ENCODE peak calls at places on chromosomes 7 and 10, in ten cellular contexts. A is cardiac muscle cell, I is mammary epithelial cell, X is IMR-90, B is brain microvascular endothelial cell, E is esophagus squamous epithelium, H is choroid plexus epithelial cell, C is mucosa of descending colon, U is H9, N is keratinocyte. P is an unnamed sample.

GRCh38 chr7:107878636-107879035 is 12.3 kb upstream of the DLD start:
- DNase-seq in B (no peak), A (no peak), N (no peak), U (no peak), C (no peak), H (no peak), E (no peak), X (no peak), I (peak), P (no peak)

GRCh38 chr10:42868530-42868929 is 85.9 kb downstream of the BMS1 start:
- DNase-seq in B (no peak), C (no peak), I (no peak), H (no peak), X (no peak), N (no peak), U (no peak), E (no peak), A (no peak), P (no peak)

GRCh38 chr7:130071701-130072622 is 1.6 kb downstream of the KLHDC10 start:
- DNase-seq in N (peak), B (peak), H (peak), E (no peak), C (no peak), A (peak), U (peak), X (peak), I (peak), P (peak)

GRCh38 chr7:135391514-135391913 is 118.4 kb downstream of the CNOT4 start:
- DNase-seq in X (no peak), I (no peak), B (no peak), A (no peak), E (no peak), U (no peak), C (no peak), N (no peak), H (no peak), P (no peak)

GRCh38 chr10:6507311-6507710 is 72.8 kb downstream of the PRKCQ start:
- DNase-seq in C (no peak), H (no peak), A (no peak), N (no peak), B (no peak), X (no peak), U (no peak), I (no peak), E (no peak), P (no peak)

GRCh38 chr7:149861728-149862045 is 12.1 kb upstream of the ATP6V0E2 start:
- DNase-seq in H (no peak), I (no peak), A (no peak), X (no peak), E (no peak), U (no peak), B (no peak), C (no peak), N (no peak), P (no peak)

GRCh38 chr7:85178531-85179298 is 8.1 kb downstream of the SEMA3D start:
- DNase-seq in H (no peak), E (no peak), A (no peak), B (no peak), N (no peak), C (no peak), I (no peak), X (no peak), U (no peak), P (no peak)

GRCh38 chr10:15043674-15044073 is at the start of gene OLAH:
- DNase-seq in I (no peak), A (peak), H (peak), B (peak), E (no peak), X (no peak), N (no peak), C (no peak), U (no peak), P (no peak)

GRCh38 chr7:4712371-4713182 is 30.5 kb downstream of the FOXK1 start:
- DNase-seq in X (peak), I (no peak), C (no peak), U (no peak), E (no peak), A (no peak), B (peak), N (no peak), H (peak), P (no peak)

GRCh38 chr10:119962837-119963236 is 70.3 kb downstream of the SEC23IP start:
- DNase-seq in A (no peak), E (no peak), B (no peak), X (no peak), I (no peak), H (no peak), C (no peak), U (no peak), N (no peak), P (no peak)

GRCh38 chr7:97006146-97006950 is 995 bp downstream of the DLX6 start:
- DNase-seq in B (no peak), X (peak), U (peak), H (peak), A (peak), N (no peak), C (peak), I (peak), E (no peak), P (peak)

GRCh38 chr10:125662616-125663015 is 20.3 kb downstream of the TEX36 start:
- DNase-seq in H (peak), U (no peak), A (no peak), B (peak), X (no peak), E (no peak), C (no peak), N (no peak), I (peak), P (no peak)

GRCh38 chr7:20327047-20327446 is 3.7 kb upstream of the ITGB8 start:
- DNase-seq in X (peak), A (peak), N (no peak), U (no peak), C (no peak), E (no peak), B (peak), I (peak), H (peak), P (no peak)

GRCh38 chr7:139738772-139739171 is 39.0 kb downstream of the HIPK2 start:
- DNase-seq in U (no peak), B (no peak), C (no peak), I (no peak), X (no peak), N (no peak), E (no peak), A (no peak), H (no peak), P (no peak)

GRCh38 chr7:10703981-10704380 is 269.7 kb upstream of the PHF14 start:
- DNase-seq in N (no peak), H (no peak), U (no peak), I (peak), X (no peak), A (no peak), B (no peak), E (no peak), C (no peak), P (no peak)

GRCh38 chr7:149776848-149777407 is 3.5 kb upstream of the ZNF467 start:
- DNase-seq in H (no peak), B (no peak), X (no peak), U (no peak), A (no peak), C (peak), N (no peak), I (no peak), E (no peak), P (peak)

GRCh38 chr10:129845081-129845823 is 118.8 kb downstream of the EBF3 start:
- DNase-seq in H (no peak), U (no peak), I (no peak), A (no peak), E (no peak), X (no peak), C (no peak), B (no peak), N (no peak), P (no peak)

GRCh38 chr10:533186-533585 is 156.3 kb downstream of the DIP2C start:
- DNase-seq in H (no peak), N (no peak), B (no peak), I (no peak), E (no peak), X (no peak), C (no peak), A (no peak), U (no peak), P (no peak)

GRCh38 chr10:5534051-5534821 is 9.5 kb downstream of the CALML3 start:
- DNase-seq in C (peak), A (peak), X (no peak), U (no peak), H (no peak), I (peak), N (no peak), E (no peak), B (no peak), P (no peak)

GRCh38 chr10:96626795-96627194 is 40.0 kb upstream of the TM9SF3 start:
- DNase-seq in C (no peak), H (no peak), I (no peak), X (no peak), A (no peak), U (peak), N (no peak), E (no peak), B (no peak), P (no peak)

GRCh38 chr10:569961-570630 is 119.4 kb downstream of the DIP2C start:
- DNase-seq in E (no peak), H (no peak), C (no peak), A (no peak), N (no peak), U (no peak), B (no peak), I (no peak), X (no peak), P (no peak)

GRCh38 chr10:6950133-6950532 is 370.1 kb upstream of the PRKCQ start:
- DNase-seq in A (no peak), H (no peak), E (no peak), C (no peak), N (no peak), I (no peak), X (no peak), B (no peak), U (no peak), P (no peak)

DNA sequence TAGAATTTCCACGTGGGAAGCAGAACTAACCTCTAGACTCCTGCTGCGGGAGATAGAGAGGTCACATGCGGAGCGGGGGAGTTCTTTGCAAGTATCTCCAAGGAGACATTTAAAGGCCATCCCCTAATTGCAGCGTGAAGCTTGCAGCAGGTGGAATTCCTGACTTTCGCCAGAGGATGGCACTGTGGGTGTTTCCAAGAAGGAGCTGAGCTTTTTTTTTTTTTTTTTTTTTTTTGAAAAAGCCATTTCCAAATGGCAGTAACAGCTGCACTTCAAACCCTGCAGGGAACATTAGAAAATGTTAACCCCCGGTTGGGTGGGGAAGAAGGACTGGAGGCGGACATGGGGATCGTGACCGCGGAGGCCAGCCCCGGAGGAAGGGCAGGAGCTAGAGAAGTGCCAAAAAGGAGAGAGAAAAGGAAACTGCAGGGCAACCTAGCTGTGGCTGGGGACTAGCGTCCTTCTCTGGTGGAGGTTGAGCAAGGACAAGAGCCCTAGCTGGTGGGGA is 487.7 kb downstream of the TYW1 start:
- DNase-seq in U (peak), X (peak), C (no peak), N (no peak), A (peak), E (no peak), B (peak), I (peak), H (peak), P (peak)
- TF ChIP-seq CTCF in U (peak), X (peak), C (no peak), N (peak), A (peak), E (peak), B (peak), I (peak), H (peak), P (peak)

DNA sequence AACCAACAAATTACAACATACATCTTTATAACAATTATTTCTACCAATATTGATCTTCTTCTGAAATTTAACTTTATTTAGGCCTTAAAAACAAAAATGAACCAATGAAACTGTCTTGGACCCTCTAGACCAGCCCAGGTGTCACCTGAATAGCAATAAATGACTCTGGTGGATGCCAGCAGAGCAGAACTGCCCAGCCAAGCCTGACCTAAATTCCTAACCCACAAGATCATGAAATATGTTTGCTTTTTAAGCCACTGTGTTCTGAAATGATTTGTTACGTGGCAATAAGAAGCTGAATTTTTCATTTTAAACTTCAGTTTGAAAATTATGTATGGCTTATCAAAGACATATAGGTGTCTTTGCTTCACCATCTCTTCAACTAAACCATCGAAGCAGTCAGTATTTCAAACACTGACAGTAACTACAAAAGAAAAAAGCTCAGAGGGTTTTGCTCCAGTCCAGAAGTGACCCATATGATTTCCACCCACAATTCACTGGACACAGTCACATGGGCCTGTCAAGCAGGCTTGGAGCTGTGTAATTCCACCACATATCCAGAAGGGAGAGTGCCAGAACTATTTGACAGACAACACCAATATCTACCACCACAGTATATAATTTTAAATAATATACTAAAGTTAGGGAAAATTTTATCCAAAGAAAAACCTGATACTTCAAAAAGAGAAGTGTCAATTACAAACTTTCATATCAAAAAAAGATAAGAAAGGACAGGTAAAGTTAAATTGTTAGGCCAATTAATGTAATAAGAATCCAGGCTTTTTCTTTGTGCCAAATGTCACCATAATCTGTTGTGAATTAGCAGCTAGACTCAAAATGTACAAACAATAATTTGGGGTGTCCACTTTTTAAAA is 94.5 kb downstream of the KMT2C start:
- DNase-seq in H (peak), I (peak), X (peak), C (no peak), U (no peak), B (peak), A (peak), E (no peak), N (no peak), P (peak)
- TF ChIP-seq CTCF in H (peak), I (peak), X (peak), C (peak), U (peak), B (peak), A (peak), E (peak), N (no peak), P (peak)

DNA sequence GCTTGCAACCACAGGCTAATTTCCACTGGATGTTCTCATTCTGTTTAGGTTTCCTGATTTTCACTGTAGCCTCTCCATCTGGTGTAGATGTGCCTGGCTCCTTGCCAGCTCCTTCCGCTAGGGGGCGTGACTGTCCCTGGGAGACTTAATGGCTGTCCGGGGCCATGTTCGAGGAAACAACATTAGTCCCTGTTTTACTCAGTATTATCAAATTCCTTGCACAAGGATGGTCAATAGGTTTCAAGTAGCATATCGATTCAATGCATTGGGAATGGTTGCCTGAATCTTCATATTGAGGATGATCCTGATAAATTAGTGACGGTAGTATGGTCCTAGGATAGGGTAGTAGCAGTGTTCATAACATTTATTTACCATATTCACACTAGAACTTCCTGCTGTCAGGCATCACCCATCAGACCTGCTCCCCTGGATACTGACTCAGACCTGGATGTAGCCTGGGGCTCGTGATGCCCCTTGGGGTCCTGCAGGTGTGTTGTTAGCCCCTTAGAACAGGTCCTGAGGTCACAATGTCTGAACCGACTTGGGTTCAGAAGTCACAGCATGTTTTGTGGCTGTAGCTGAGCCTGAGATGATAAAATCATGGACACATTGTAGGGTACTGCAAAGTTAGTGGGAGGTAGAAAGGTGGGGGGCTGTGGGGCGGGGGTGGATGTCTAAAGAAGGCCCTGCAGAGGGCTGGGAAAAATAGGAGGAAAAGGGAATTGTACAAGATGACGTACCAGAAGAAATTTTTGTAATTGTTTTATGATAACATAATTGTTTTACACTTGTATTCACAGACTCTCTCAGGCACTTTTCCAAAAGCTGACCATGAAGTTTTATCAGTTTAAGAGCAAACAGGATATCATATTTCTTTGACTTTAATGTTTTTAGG is 8.9 kb upstream of the EXOC6 start:
- DNase-seq in H (peak), X (peak), B (peak), A (peak), N (no peak), U (peak), E (no peak), I (no peak), C (peak), P (peak)
- TF ChIP-seq CTCF in H (peak), X (peak), B (peak), A (peak), N (peak), U (peak), E (no peak), I (peak), C (peak), P (peak)

DNA sequence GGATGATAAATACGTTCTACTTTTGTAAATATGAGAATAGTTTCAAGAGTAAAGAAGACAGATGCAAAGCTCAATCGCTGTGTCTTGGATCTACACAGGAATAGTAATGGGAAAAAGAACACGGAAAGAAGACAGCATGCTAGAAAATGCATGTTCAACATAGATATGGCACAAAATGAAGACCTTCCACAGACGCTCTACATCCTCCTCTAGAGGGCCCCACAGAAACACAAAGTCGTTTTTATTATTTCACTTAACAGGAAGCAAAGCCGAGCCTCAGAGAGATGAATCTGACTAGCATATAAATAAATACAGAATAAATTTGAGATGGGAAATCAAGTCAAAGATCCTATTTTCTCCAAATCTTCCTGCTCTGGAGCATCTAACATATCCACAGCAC is 292.6 kb downstream of the PARD3 start:
- DNase-seq in B (peak), A (peak), N (no peak), I (no peak), E (no peak), C (no peak), X (peak), H (peak), U (no peak), P (no peak)
- TF ChIP-seq CTCF in B (peak), A (peak), N (peak), I (peak), E (no peak), C (peak), X (peak), H (peak), U (peak), P (no peak)

GRCh38 chr7:1225462-1226154 is 7.1 kb upstream of the UNCX start:
- DNase-seq in H (peak), C (no peak), U (peak), A (peak), N (no peak), E (no peak), X (no peak), I (no peak), B (no peak), P (peak)
- TF ChIP-seq CTCF in H (peak), C (peak), U (peak), A (peak), N (peak), E (peak), X (peak), I (peak), B (peak), P (peak)

DNA sequence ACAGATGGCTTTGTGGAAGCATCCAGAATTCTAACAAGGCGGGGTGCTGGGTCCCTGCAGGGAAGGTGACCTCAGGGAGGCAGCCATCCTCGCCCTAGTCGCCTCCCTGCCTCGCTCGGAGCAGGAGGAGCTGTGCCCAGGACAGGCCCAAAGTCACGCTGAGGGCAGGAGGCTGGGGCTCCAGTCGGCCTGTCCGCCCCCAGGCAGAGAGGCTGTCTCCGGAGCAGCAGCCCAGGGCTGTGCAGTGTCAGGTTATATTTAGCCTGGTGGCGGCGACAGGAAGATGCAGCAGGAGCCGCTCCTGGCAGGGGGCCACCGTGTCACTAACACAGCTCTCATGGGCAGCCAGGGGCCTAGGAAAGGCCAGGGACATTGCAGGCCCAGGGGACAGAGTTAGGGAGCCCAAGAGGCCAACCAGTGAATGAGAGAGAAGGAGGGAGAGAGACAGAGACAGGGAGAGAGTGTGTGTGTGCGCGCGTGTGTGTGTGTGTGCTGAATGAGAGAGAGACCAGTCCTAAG is 13.5 kb downstream of the KCNH2 start:
- DNase-seq in I (no peak), B (no peak), A (no peak), C (peak), N (no peak), U (peak), H (no peak), E (no peak), X (no peak), P (peak)
- TF ChIP-seq CTCF in I (no peak), B (no peak), A (no peak), C (no peak), N (no peak), U (peak), H (no peak), E (no peak), X (no peak), P (peak)

DNA sequence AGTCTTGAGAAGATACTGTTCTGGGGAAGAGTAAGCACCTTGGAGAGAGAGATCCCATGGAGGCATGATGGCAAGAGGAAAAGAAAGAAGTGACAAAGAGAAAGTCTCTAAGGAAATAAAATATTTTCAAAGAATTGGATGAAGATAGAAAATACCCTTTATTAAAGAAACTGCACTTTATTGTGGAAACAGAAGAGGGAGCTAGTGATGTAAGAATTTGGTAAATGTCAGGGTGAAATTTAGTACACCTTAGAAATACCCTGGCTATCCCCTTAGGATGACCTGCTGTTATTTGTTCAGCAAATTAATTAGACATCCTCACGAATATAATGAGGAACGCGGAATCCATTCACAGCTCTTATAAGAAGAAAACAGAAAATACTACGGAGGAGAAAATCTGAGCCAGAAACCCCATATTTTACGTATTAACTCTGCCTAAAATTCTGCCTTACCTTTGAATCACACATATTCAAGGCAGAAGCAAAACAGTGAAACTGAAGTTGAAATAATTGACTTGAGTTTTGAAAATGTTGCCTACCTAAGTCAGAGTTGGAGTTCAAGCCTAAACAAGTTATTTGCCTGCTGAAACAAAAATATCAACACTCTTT is 90.7 kb downstream of the TFPI2 start:
- DNase-seq in H (peak), A (peak), U (no peak), I (peak), N (no peak), C (no peak), E (no peak), X (peak), B (no peak), P (no peak)
- TF ChIP-seq CTCF in H (peak), A (peak), U (peak), I (peak), N (peak), C (no peak), E (no peak), X (peak), B (peak), P (peak)